ENCODE peak calls at places on chromosomes 11 and 22, in ten cellular contexts. Y, N, F, R, Q, T, M, E, B and V are unnamed samples.

GRCh38 chr11:1705121-1706052 is 8.4 kb downstream of the KRTAP5-6 start:
- DNase-seq in Y (no peak), N (peak), F (no peak), R (no peak), Q (no peak), T (no peak), M (no peak), E (no peak), B (no peak), V (no peak)

GRCh38 chr22:47129902-47130301 is 367.5 kb downstream of the TBC1D22A start:
- DNase-seq in Y (no peak), N (no peak), F (no peak), R (no peak), Q (no peak), T (peak), M (no peak), E (peak), B (no peak), V (no peak)

GRCh38 chr11:78666675-78667129 is 92.0 kb upstream of the NARS2 start:
- DNase-seq in Y (no peak), N (no peak), F (no peak), R (no peak), Q (no peak), T (no peak), M (no peak), E (no peak), B (no peak), V (no peak)

GRCh38 chr22:31829505-31829904 is 75.7 kb downstream of the DEPDC5 start:
- DNase-seq in Y (no peak), N (peak), F (no peak), R (peak), Q (peak), T (no peak), M (peak), E (no peak), B (no peak), V (no peak)

GRCh38 chr11:27858901-27859300 is 158.6 kb upstream of the BDNF start:
- DNase-seq in Y (no peak), N (no peak), F (no peak), R (no peak), Q (no peak), T (no peak), M (no peak), E (no peak), B (no peak), V (no peak)

GRCh38 chr11:133966924-133967598 is 10.3 kb upstream of the IGSF9B start:
- DNase-seq in Y (no peak), N (no peak), F (peak), R (no peak), Q (peak), T (peak), M (no peak), E (no peak), B (no peak), V (no peak)

GRCh38 chr22:45428391-45429385 is 15.2 kb downstream of the RIBC2 start:
- DNase-seq in Y (no peak), N (no peak), F (no peak), R (no peak), Q (no peak), T (peak), M (no peak), E (no peak), B (no peak), V (no peak)

GRCh38 chr11:74701351-74701750 is 29.9 kb downstream of the CHRDL2 start:
- DNase-seq in Y (no peak), N (no peak), F (no peak), R (no peak), Q (no peak), T (peak), M (no peak), E (no peak), B (peak), V (no peak)

GRCh38 chr11:116192509-116193206 is 580.1 kb downstream of the BUD13 start:
- DNase-seq in Y (no peak), N (no peak), F (no peak), R (no peak), Q (no peak), T (no peak), M (no peak), E (no peak), B (no peak), V (no peak)

GRCh38 chr22:34019190-34019845 is 99.0 kb upstream of the LARGE1 start:
- DNase-seq in Y (no peak), N (no peak), F (no peak), R (no peak), Q (no peak), T (no peak), M (no peak), E (no peak), B (no peak), V (no peak)

GRCh38 chr22:48575567-48576332 is 1251.9 kb downstream of the BRD1 start:
- DNase-seq in Y (no peak), N (no peak), F (no peak), R (no peak), Q (no peak), T (peak), M (no peak), E (peak), B (no peak), V (no peak)

GRCh38 chr11:106399075-106399500 is 321.6 kb downstream of the AASDHPPT start:
- DNase-seq in Y (no peak), N (peak), F (no peak), R (peak), Q (peak), T (no peak), M (no peak), E (peak), B (no peak), V (no peak)

GRCh38 chr11:65588199-65589054 is 7.2 kb downstream of the KCNK7 start:
- DNase-seq in Y (no peak), N (peak), F (peak), R (no peak), Q (peak), T (no peak), M (no peak), E (peak), B (peak), V (no peak)

GRCh38 chr11:11382858-11383532 is 29.9 kb upstream of the CSNK2A3 start:
- DNase-seq in Y (no peak), N (no peak), F (no peak), R (no peak), Q (no peak), T (no peak), M (peak), E (no peak), B (no peak), V (no peak)

GRCh38 chr22:29700949-29701927 is 18.6 kb upstream of the CABP7 start:
- DNase-seq in Y (no peak), N (peak), F (no peak), R (no peak), Q (peak), T (no peak), M (peak), E (no peak), B (peak), V (no peak)